ENCODE peak calls at places on chromosomes 13 and 19, in seven cellular contexts. One of them, this sample, is unnamed.
A peak's percentile ranks its signal among the peaks of the same experiment; 100 is the strongest.

GRCh38 chr19:44796701-44797115 is 12.2 kb upstream of the BCAM start:
- DNase-seq in AG09319: no peak
- DNase-seq in thoracic aorta: no peak
- DNase-seq in CD4-positive, alpha-beta T cell: peak; percentile 2
- DNase-seq in A549: peak; percentile 63
- DNase-seq in endothelial cell: peak; percentile 69
- DNase-seq in cardiac fibroblast: peak; percentile 39
- DNase-seq in this sample: no peak

GRCh38 chr13:23848639-23849282 is 40.4 kb downstream of the MIPEP start:
- DNase-seq in AG09319: no peak
- DNase-seq in CD4-positive, alpha-beta T cell: no peak
- DNase-seq in thoracic aorta: no peak
- DNase-seq in A549: no peak
- DNase-seq in endothelial cell: no peak
- DNase-seq in cardiac fibroblast: no peak
- DNase-seq in this sample: no peak

GRCh38 chr19:5940260-5941208 is 26.5 kb downstream of the CAPS start:
- DNase-seq in cardiac fibroblast: no peak
- DNase-seq in AG09319: no peak
- DNase-seq in endothelial cell: no peak
- DNase-seq in A549: no peak
- DNase-seq in thoracic aorta: no peak
- DNase-seq in CD4-positive, alpha-beta T cell: no peak
- DNase-seq in this sample: no peak

GRCh38 chr13:42071667-42072419 is 23.4 kb downstream of the DGKH start:
- DNase-seq in thoracic aorta: no peak
- DNase-seq in cardiac fibroblast: peak; percentile 38
- DNase-seq in A549: peak; percentile 6
- DNase-seq in AG09319: no peak
- DNase-seq in endothelial cell: no peak
- DNase-seq in CD4-positive, alpha-beta T cell: no peak
- DNase-seq in this sample: no peak

GRCh38 chr19:16265890-16266585 is 58.6 kb upstream of the KLF2 start:
- DNase-seq in AG09319: no peak
- DNase-seq in CD4-positive, alpha-beta T cell: no peak
- DNase-seq in endothelial cell: no peak
- DNase-seq in cardiac fibroblast: no peak
- DNase-seq in thoracic aorta: no peak
- DNase-seq in A549: no peak
- DNase-seq in this sample: no peak

GRCh38 chr19:15563325-15563794 is 51.7 kb upstream of the CYP4F8 start:
- DNase-seq in AG09319: no peak
- DNase-seq in A549: no peak
- DNase-seq in CD4-positive, alpha-beta T cell: no peak
- DNase-seq in cardiac fibroblast: peak; percentile 13
- DNase-seq in endothelial cell: no peak
- DNase-seq in thoracic aorta: no peak
- DNase-seq in this sample: no peak

GRCh38 chr19:49213791-49214190 is 56.2 kb downstream of the TRPM4 start:
- DNase-seq in A549: peak; percentile 53
- DNase-seq in cardiac fibroblast: no peak
- DNase-seq in AG09319: no peak
- DNase-seq in thoracic aorta: no peak
- DNase-seq in endothelial cell: no peak
- DNase-seq in CD4-positive, alpha-beta T cell: no peak
- DNase-seq in this sample: no peak

GRCh38 chr13:51451467-51452390 is 1.1 kb downstream of the INTS6 start:
- DNase-seq in A549: peak; percentile 72
- DNase-seq in CD4-positive, alpha-beta T cell: peak; percentile 59
- DNase-seq in cardiac fibroblast: peak; percentile 83
- DNase-seq in thoracic aorta: peak; percentile 73
- DNase-seq in endothelial cell: peak; percentile 75
- DNase-seq in AG09319: no peak
- DNase-seq in this sample: peak; percentile 67

GRCh38 chr13:20136781-20137703 is 23.8 kb downstream of the GJA3 start:
- DNase-seq in AG09319: no peak
- DNase-seq in cardiac fibroblast: no peak
- DNase-seq in thoracic aorta: no peak
- DNase-seq in CD4-positive, alpha-beta T cell: no peak
- DNase-seq in A549: peak; percentile 67
- DNase-seq in endothelial cell: peak; percentile 54
- DNase-seq in this sample: peak; percentile 36

GRCh38 chr13:26021956-26022355 is 29.9 kb downstream of the SHISA2 start:
- DNase-seq in cardiac fibroblast: no peak
- DNase-seq in A549: no peak
- DNase-seq in CD4-positive, alpha-beta T cell: no peak
- DNase-seq in thoracic aorta: no peak
- DNase-seq in endothelial cell: no peak
- DNase-seq in AG09319: no peak
- DNase-seq in this sample: no peak

GRCh38 chr13:93744886-93745285 is 518.3 kb downstream of the GPC6 start:
- DNase-seq in cardiac fibroblast: no peak
- DNase-seq in AG09319: no peak
- DNase-seq in CD4-positive, alpha-beta T cell: no peak
- DNase-seq in A549: no peak
- DNase-seq in endothelial cell: no peak
- DNase-seq in thoracic aorta: no peak
- DNase-seq in this sample: no peak

GRCh38 chr13:65133094-65133493 is 2097.0 kb downstream of the PCDH9 start:
- DNase-seq in cardiac fibroblast: no peak
- DNase-seq in thoracic aorta: no peak
- DNase-seq in endothelial cell: no peak
- DNase-seq in AG09319: no peak
- DNase-seq in CD4-positive, alpha-beta T cell: no peak
- DNase-seq in A549: peak; percentile 40
- DNase-seq in this sample: no peak

GRCh38 chr13:38361551-38362262 is 12.1 kb downstream of the UFM1 start:
- DNase-seq in CD4-positive, alpha-beta T cell: no peak
- DNase-seq in endothelial cell: no peak
- DNase-seq in cardiac fibroblast: no peak
- DNase-seq in AG09319: no peak
- DNase-seq in A549: no peak
- DNase-seq in thoracic aorta: no peak
- DNase-seq in this sample: no peak

GRCh38 chr19:29644179-29644578 is 21.1 kb upstream of the PLEKHF1 start:
- DNase-seq in thoracic aorta: no peak
- DNase-seq in AG09319: no peak
- DNase-seq in A549: no peak
- DNase-seq in CD4-positive, alpha-beta T cell: no peak
- DNase-seq in cardiac fibroblast: no peak
- DNase-seq in endothelial cell: no peak
- DNase-seq in this sample: no peak

GRCh38 chr13:46378411-46378810 is 8.6 kb downstream of the RUBCNL start:
- DNase-seq in CD4-positive, alpha-beta T cell: no peak
- DNase-seq in A549: no peak
- DNase-seq in endothelial cell: no peak
- DNase-seq in thoracic aorta: no peak
- DNase-seq in AG09319: no peak
- DNase-seq in cardiac fibroblast: no peak
- DNase-seq in this sample: no peak
- TF ChIP-seq CTCF in CD4-positive, alpha-beta T cell: no peak
- TF ChIP-seq CTCF in A549: no peak
- TF ChIP-seq CTCF in endothelial cell: no peak
- TF ChIP-seq CTCF in thoracic aorta: no peak
- TF ChIP-seq CTCF in AG09319: no peak
- TF ChIP-seq CTCF in cardiac fibroblast: no peak
- TF ChIP-seq CTCF in this sample: no peak

GRCh38 chr19:4534836-4535658 is at the start of gene PLIN5:
- DNase-seq in AG09319: no peak
- DNase-seq in cardiac fibroblast: peak; percentile 76
- DNase-seq in endothelial cell: peak; percentile 77
- DNase-seq in thoracic aorta: no peak
- DNase-seq in A549: peak; percentile 66
- DNase-seq in CD4-positive, alpha-beta T cell: no peak
- DNase-seq in this sample: peak; percentile 83
- TF ChIP-seq CTCF in AG09319: no peak
- TF ChIP-seq CTCF in cardiac fibroblast: no peak
- TF ChIP-seq CTCF in endothelial cell: no peak
- TF ChIP-seq CTCF in thoracic aorta: no peak
- TF ChIP-seq CTCF in A549: no peak
- TF ChIP-seq CTCF in CD4-positive, alpha-beta T cell: no peak
- TF ChIP-seq CTCF in this sample: no peak

DNA sequence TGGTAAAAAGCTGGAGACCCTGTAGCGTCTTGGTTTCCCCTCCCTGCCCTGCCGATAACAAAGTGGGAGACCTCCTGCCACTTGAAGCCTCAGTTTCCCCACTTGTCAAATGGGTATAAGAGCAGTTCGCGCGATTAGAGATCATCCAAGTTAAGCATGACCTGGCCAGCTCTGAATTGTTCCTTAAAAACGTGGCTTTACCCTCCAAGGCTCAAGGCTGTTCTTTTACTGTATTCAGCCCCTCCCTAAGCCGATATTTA is 419 bp downstream of the TNPO2 start:
- DNase-seq in CD4-positive, alpha-beta T cell: no peak
- DNase-seq in AG09319: no peak
- DNase-seq in A549: no peak
- DNase-seq in cardiac fibroblast: no peak
- DNase-seq in thoracic aorta: no peak
- DNase-seq in endothelial cell: no peak
- DNase-seq in this sample: no peak
- TF ChIP-seq CTCF in CD4-positive, alpha-beta T cell: no peak
- TF ChIP-seq CTCF in AG09319: no peak
- TF ChIP-seq CTCF in A549: no peak
- TF ChIP-seq CTCF in cardiac fibroblast: no peak
- TF ChIP-seq CTCF in thoracic aorta: no peak
- TF ChIP-seq CTCF in endothelial cell: no peak
- TF ChIP-seq CTCF in this sample: no peak

GRCh38 chr19:3154957-3155736 is 19.3 kb downstream of the GNA15 start:
- DNase-seq in endothelial cell: peak; percentile 73
- DNase-seq in thoracic aorta: peak; percentile 85
- DNase-seq in CD4-positive, alpha-beta T cell: peak; percentile 63
- DNase-seq in cardiac fibroblast: peak; percentile 99
- DNase-seq in AG09319: peak; percentile 96
- DNase-seq in A549: peak; percentile 92
- DNase-seq in this sample: no peak
- TF ChIP-seq CTCF in endothelial cell: no peak
- TF ChIP-seq CTCF in thoracic aorta: no peak
- TF ChIP-seq CTCF in CD4-positive, alpha-beta T cell: no peak
- TF ChIP-seq CTCF in cardiac fibroblast: no peak
- TF ChIP-seq CTCF in AG09319: no peak
- TF ChIP-seq CTCF in A549: no peak
- TF ChIP-seq CTCF in this sample: no peak